ENCODE peak calls at places on chromosomes 6 and 20, in ten cellular contexts. X, V, Y, A, J, T, C, U, L and F are unnamed samples.

GRCh38 chr6:92354270-92354831 is 1065.0 kb downstream of the EPHA7 start:
- DNase-seq in X (no peak), V (no peak), Y (no peak), A (no peak), J (no peak), T (no peak), C (no peak), U (no peak), L (no peak), F (no peak)

GRCh38 chr6:132684267-132684666 is 25.3 kb upstream of the TAAR1 start:
- DNase-seq in X (no peak), V (no peak), Y (no peak), A (no peak), J (no peak), T (no peak), C (no peak), U (no peak), L (no peak), F (no peak)

GRCh38 chr6:166900130-166900708 is 56.1 kb downstream of the RNASET2 start:
- DNase-seq in X (no peak), V (no peak), Y (no peak), A (no peak), J (no peak), T (no peak), C (no peak), U (no peak), L (no peak), F (no peak)

GRCh38 chr6:71209206-71209605 is 79.4 kb upstream of the OGFRL1 start:
- DNase-seq in X (no peak), V (no peak), Y (no peak), A (no peak), J (no peak), T (no peak), C (no peak), U (no peak), L (no peak), F (no peak)

GRCh38 chr6:37561361-37561760 is 61.7 kb upstream of the CCDC167 start:
- DNase-seq in X (no peak), V (no peak), Y (no peak), A (no peak), J (no peak), T (no peak), C (no peak), U (no peak), L (no peak), F (no peak)

GRCh38 chr6:45132683-45133294 is 195.3 kb upstream of the RUNX2 start:
- DNase-seq in X (no peak), V (no peak), Y (no peak), A (peak; percentile 55), J (no peak), T (no peak), C (no peak), U (no peak), L (no peak), F (no peak)

GRCh38 chr20:64065973-64066341 is 3.0 kb downstream of the TCEA2 start:
- DNase-seq in X (no peak), V (no peak), Y (no peak), A (no peak), J (peak; percentile 61), T (no peak), C (peak; percentile 79), U (peak; percentile 87), L (no peak), F (peak; percentile 89)

GRCh38 chr6:165922309-165922794 is 245.3 kb downstream of the TBXT start:
- DNase-seq in X (no peak), V (no peak), Y (no peak), A (no peak), J (peak; percentile 70), T (no peak), C (no peak), U (no peak), L (no peak), F (no peak)

GRCh38 chr6:150755042-150755441 is 110.5 kb upstream of the MTHFD1L start:
- DNase-seq in X (no peak), V (no peak), Y (no peak), A (no peak), J (no peak), T (no peak), C (no peak), U (no peak), L (no peak), F (no peak)

GRCh38 chr6:107862383-107862782 is 38.3 kb upstream of the SCML4 start:
- DNase-seq in X (no peak), V (no peak), Y (no peak), A (no peak), J (no peak), T (no peak), C (no peak), U (no peak), L (no peak), F (no peak)

GRCh38 chr20:3677733-3678132 is 4.1 kb downstream of the ADAM33 start:
- DNase-seq in X (no peak), V (peak; percentile 90), Y (peak; percentile 92), A (no peak), J (no peak), T (no peak), C (no peak), U (no peak), L (peak; percentile 75), F (no peak)

GRCh38 chr6:34644716-34645115 is 51.9 kb downstream of the ILRUN start:
- DNase-seq in X (no peak), V (no peak), Y (no peak), A (no peak), J (no peak), T (no peak), C (no peak), U (no peak), L (no peak), F (peak; percentile 28)

DNA sequence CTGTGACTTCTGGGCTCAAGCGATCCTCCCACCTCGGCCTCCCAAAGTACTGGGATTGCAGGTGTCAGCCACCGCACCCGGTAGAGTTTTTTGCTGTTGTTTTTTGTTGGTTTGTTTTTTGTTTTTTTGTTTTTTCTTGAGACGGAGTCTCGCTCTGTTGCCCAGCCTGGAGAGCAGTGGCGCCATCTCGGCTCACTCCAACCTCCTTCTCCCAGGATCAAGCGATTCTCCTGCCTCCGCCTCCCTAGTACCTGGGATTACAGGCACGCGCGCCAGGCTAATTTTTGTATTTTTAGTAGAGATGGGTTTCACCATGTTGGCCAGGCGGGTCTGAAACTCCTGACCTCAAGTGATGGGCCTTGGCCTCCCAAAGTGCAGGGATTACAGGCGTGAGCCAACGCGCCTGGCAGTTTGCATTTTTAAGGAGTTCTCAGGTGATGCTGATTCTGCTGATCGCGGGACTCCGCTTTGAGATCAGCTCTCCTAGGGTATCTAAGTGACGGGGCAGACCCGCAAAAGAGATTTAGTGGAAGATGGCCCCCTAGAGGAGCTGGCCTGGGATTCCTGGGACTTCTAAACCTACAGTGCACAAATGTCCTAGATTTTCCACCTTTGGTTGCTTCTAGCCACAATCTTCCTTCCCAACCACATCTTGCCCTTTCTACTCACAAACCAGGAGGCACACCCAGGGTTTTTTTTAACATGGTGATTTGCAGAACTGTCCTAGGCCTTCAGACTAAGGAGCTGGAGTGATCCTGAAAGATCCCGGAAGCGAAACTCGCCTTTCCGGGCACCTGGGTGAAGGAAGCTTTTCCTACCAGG is 45.2 kb downstream of the DPPA5 start:
- DNase-seq in X (no peak), V (no peak), Y (no peak), A (no peak), J (peak; percentile 35), T (no peak), C (no peak), U (no peak), L (peak; percentile 15), F (no peak)
- H3K4me3 ChIP-seq in X (peak overlapping the region; percentile 49), V (peak overlapping the region; percentile 63), Y (peak overlapping the region; percentile 59), A (no peak overlapping the region), J (peak overlapping the region; percentile 67), T (peak overlapping the region; percentile 57), C (peak overlapping the region; percentile 71), U (peak overlapping the region; percentile 67), L (peak overlapping the region; percentile 65), F (peak overlapping the region; percentile 61)

DNA sequence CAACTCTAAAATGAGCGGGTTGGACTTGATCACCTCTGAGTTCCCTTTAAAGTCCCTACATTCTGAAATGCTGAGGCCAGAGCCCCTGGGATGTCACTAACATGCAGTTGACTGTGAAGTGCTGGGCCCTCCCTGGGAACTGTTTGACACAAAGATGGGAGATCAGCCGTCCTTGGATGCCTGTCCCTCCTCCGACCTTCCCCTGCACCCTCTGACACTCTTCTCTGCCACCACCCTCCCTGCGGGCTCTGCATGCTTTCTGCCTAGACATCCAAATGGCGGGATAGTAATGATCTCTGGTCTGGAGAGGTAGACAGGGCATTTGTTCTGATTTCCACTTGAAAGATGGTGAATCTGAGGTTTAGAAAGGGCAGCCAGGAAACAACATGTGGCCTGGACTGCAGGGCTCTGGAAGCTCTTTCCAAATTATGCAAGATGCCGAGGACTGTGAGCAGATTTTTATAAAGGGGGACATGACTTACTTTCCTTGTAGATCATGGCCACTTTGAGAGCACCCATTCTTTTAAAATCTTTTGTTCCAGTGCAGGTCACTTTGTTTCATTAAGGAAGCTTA is 113.2 kb downstream of the ZDHHC14 start:
- DNase-seq in X (no peak), V (no peak), Y (no peak), A (no peak), J (no peak), T (no peak), C (no peak), U (no peak), L (no peak), F (no peak)
- TF ChIP-seq POLR2A in X (no peak), V (no peak), Y (no peak), A (no peak), J (no peak), T (no peak), C (no peak), U (no peak), L (no peak), F (no peak)

GRCh38 chr20:17407550-17407949 is 123.6 kb downstream of the BFSP1 start:
- DNase-seq in X (no peak), V (no peak), Y (no peak), A (no peak), J (no peak), T (no peak), C (no peak), U (no peak), L (no peak), F (no peak)
- H3K4me3 ChIP-seq in X (no peak overlapping the region), V (no peak overlapping the region), Y (no peak overlapping the region), A (no peak overlapping the region), J (no peak overlapping the region), T (no peak overlapping the region), C (no peak overlapping the region), U (no peak overlapping the region), L (no peak overlapping the region), F (no peak overlapping the region)

DNA sequence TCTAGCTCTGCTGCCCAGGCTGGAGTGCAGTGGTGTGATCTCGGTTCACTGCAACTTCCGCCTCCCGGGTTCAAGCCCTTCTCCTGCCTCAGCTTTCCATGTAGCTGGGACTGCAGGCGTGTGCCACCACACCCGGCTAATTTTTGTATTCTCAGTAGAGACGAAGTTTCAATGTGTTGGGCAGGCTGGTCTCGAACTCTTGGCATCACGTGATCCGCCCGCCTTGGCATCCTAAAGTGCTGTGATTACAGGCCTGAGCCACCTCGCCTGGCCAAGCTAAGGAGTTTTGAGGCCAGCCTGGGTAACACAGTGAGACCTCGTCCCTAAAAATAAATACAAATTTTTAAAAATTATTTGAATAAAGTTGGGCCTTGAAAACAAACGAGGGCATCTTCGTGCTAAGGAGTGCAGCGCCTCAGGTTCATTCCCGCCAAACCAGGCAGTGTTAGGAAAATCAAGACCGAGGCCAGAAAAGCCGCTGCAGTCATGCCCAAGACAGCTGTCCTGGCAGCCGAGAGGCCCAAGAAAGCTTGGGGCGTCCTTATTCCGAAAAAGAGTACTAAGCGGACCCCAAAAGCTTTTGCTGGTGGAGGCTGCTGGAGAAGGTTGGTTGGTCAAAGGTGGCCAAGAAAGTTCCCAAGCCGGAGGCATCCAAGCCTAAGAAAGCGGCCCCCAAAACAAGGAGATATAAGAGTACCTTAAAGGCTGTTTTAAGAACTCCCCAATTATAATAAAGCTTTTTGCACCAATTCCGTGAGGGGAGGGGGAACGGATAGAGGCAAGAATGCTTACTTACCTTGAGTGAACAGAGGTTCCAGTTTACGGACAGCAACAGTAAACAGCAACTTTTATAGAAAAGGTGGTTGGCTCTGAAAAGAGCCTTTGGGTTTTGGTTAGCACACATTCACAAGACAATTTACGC is 109.0 kb downstream of the HFE start:
- DNase-seq in X (no peak), V (no peak), Y (no peak), A (peak; percentile 39), J (no peak), T (no peak), C (no peak), U (peak; percentile 70), L (no peak), F (peak; percentile 72)
- TF ChIP-seq POLR2A in X (no peak), V (no peak), Y (no peak), A (no peak), J (no peak), T (no peak), C (peak; percentile 51), U (no peak), L (no peak), F (no peak)